ENCODE peak calls at places on chromosomes 6 and 20, in nine cellular contexts. J is upper lobe of right lung, D is activated B cell treated with CpG ODN at 0.5 μM for 24 hours, L is NCI-H2081, V is endothelial cell of umbilical vein, G is H1, K is NCI-H1105 treated with DMSO at 0.1 percent for 48 hours, H is mesothelial cell of epicardium, P is NCI-H1092 treated with DMSO at 0.1 percent for 48 hours. T is an unnamed sample.

GRCh38 chr6:83311231-83311630 is 118.1 kb downstream of the RWDD2A start:
- DNase-seq in H (no peak), G (no peak), L (no peak), K (no peak), V (no peak), D (no peak), J (no peak), P (no peak), T (no peak)

GRCh38 chr20:47468290-47469050 is 33.2 kb upstream of the NCOA3 start:
- DNase-seq in V (no peak), J (no peak), L (no peak), P (no peak), K (no peak), D (peak), G (no peak), H (no peak), T (no peak)

GRCh38 chr20:52572687-52573086 is 381.1 kb upstream of the ZFP64 start:
- DNase-seq in G (no peak), P (no peak), K (no peak), D (no peak), J (no peak), H (no peak), L (no peak), V (no peak), T (no peak)

GRCh38 chr6:21265264-21266044 is 328.1 kb upstream of the SOX4 start:
- DNase-seq in L (no peak), G (no peak), D (no peak), H (no peak), K (no peak), V (no peak), P (no peak), J (no peak), T (no peak)

GRCh38 chr6:158849899-158850806 is 31.0 kb upstream of the EZR start:
- DNase-seq in V (peak), P (peak), H (no peak), L (peak), G (no peak), K (peak), D (no peak), J (no peak), T (peak)

GRCh38 chr6:130600880-130601341 is 226.3 kb upstream of the SMLR1 start:
- DNase-seq in G (no peak), D (no peak), H (no peak), L (no peak), V (peak), P (no peak), J (no peak), K (no peak), T (no peak)

GRCh38 chr20:44218441-44218840 is 7.9 kb upstream of the OSER1 start:
- DNase-seq in K (no peak), D (no peak), H (no peak), G (no peak), L (no peak), P (no peak), J (no peak), V (no peak), T (peak)

GRCh38 chr20:1894951-1895673 is at the start of gene SIRPA:
- DNase-seq in L (peak), D (no peak), P (peak), J (peak), G (peak), K (peak), H (peak), V (peak), T (no peak)

GRCh38 chr20:46215913-46216707 is 92.2 kb downstream of the CDH22 start:
- DNase-seq in P (no peak), V (peak), K (no peak), G (peak), L (no peak), J (no peak), D (no peak), H (no peak), T (no peak)

GRCh38 chr6:159695984-159696383 is 2.9 kb upstream of the SOD2 start:
- DNase-seq in L (no peak), P (no peak), K (no peak), V (no peak), G (no peak), H (no peak), D (no peak), J (no peak), T (no peak)

GRCh38 chr20:46354207-46354555 is 45.9 kb upstream of the CDH22 start:
- DNase-seq in D (no peak), K (no peak), L (no peak), J (no peak), P (no peak), G (no peak), H (no peak), V (no peak), T (no peak)

GRCh38 chr6:15793288-15793687 is 130.5 kb upstream of the DTNBP1 start:
- DNase-seq in J (no peak), P (no peak), V (no peak), K (no peak), L (no peak), D (no peak), H (no peak), G (no peak), T (no peak)

T was measured in activated effector memory CD4-positive, alpha-beta T cell treated with anti-CD3 and anti-CD28 coated beads, Interleukin-2, amount 50 U/mL, for 16 hours.